ENCODE peak calls at places on chromosomes 11 and 22, in eight cellular contexts. K, P, W, O, Q, N, C and G are unnamed samples.

GRCh38 chr11:57772562-57772961 is 11.0 kb downstream of the CTNND1 start:
- DNase-seq in K (no peak), P (no peak), W (no peak), O (no peak), Q (no peak), N (no peak), C (no peak), G (no peak)

GRCh38 chr11:83865636-83866461 is 579.7 kb upstream of the CCDC90B start:
- DNase-seq in K (no peak), P (no peak), W (no peak), O (no peak), Q (no peak), N (no peak), C (no peak), G (no peak)

GRCh38 chr11:63779044-63779443 is 10.5 kb upstream of the ZFTA start:
- DNase-seq in K (no peak), P (no peak), W (no peak), O (no peak), Q (no peak), N (no peak), C (no peak), G (no peak)

GRCh38 chr11:2237457-2238238 is 32.7 kb downstream of the ASCL2 start:
- DNase-seq in K (no peak), P (no peak), W (no peak), O (no peak), Q (no peak), N (no peak), C (no peak), G (no peak)

GRCh38 chr22:43824724-43825485 is 12.8 kb upstream of the EFCAB6 start:
- DNase-seq in K (no peak), P (no peak), W (no peak), O (peak; percentile 45), Q (no peak), N (peak; percentile 10), C (no peak), G (no peak)

GRCh38 chr11:100727410-100727809 is 40.3 kb downstream of the ARHGAP42 start:
- DNase-seq in K (no peak), P (no peak), W (no peak), O (no peak), Q (no peak), N (no peak), C (no peak), G (no peak)

GRCh38 chr11:19437760-19438159 is 197.0 kb upstream of the E2F8 start:
- DNase-seq in K (no peak), P (no peak), W (no peak), O (no peak), Q (peak; percentile 74), N (no peak), C (no peak), G (no peak)

GRCh38 chr11:9176550-9176949 is 85.2 kb upstream of the SCUBE2 start:
- DNase-seq in K (no peak), P (no peak), W (no peak), O (no peak), Q (no peak), N (no peak), C (no peak), G (no peak)

GRCh38 chr11:36389811-36390210 is 93.7 kb downstream of the PRR5L start:
- DNase-seq in K (no peak), P (no peak), W (no peak), O (no peak), Q (no peak), N (no peak), C (no peak), G (peak; percentile 30)